ENCODE peak calls at places on chromosomes 2 and 18, in five cellular contexts. Y, J, P, O and Z are unnamed samples.

GRCh38 chr2:32900246-32901000 is 46.3 kb upstream of the LTBP1 start:
- DNase-seq in Y (no peak), J (no peak), P (no peak), O (no peak), Z (no peak)

GRCh38 chr2:131419447-131419846 is 55.5 kb upstream of the RAB6D start:
- DNase-seq in Y (no peak), J (no peak), P (no peak), O (no peak), Z (no peak)

GRCh38 chr18:80033181-80034067 is 810 bp upstream of the RBFA start:
- DNase-seq in Y (no peak), J (peak; percentile 16), P (peak; percentile 44), O (no peak), Z (peak; percentile 9)

GRCh38 chr2:109736177-109736827 is 57.8 kb upstream of the RGPD5 start:
- DNase-seq in Y (peak; percentile 62), J (peak; percentile 74), P (peak; percentile 65), O (peak; percentile 60), Z (no peak)

GRCh38 chr2:240464514-240465241 is 29.2 kb downstream of the GPC1 start:
- DNase-seq in Y (no peak), J (no peak), P (no peak), O (peak; percentile 8), Z (no peak)

GRCh38 chr2:119746836-119747235 is 12.9 kb upstream of the PTPN4 start:
- DNase-seq in Y (no peak), J (no peak), P (peak; percentile 17), O (no peak), Z (peak; percentile 44)

GRCh38 chr2:204282525-204282924 is 262.8 kb upstream of the PARD3B start:
- DNase-seq in Y (no peak), J (peak; percentile 13), P (no peak), O (no peak), Z (peak; percentile 66)

GRCh38 chr2:191018048-191018447 is 4.1 kb upstream of the STAT1 start:
- DNase-seq in Y (no peak), J (no peak), P (peak; percentile 35), O (no peak), Z (no peak)

GRCh38 chr2:191638079-191638801 is 39.7 kb upstream of the NABP1 start:
- DNase-seq in Y (no peak), J (no peak), P (no peak), O (no peak), Z (no peak)

GRCh38 chr18:56189615-56190014 is 448.8 kb downstream of the TXNL1 start:
- DNase-seq in Y (no peak), J (no peak), P (no peak), O (no peak), Z (no peak)

GRCh38 chr2:145654746-145655145 is 1134.8 kb upstream of the ZEB2 start:
- DNase-seq in Y (no peak), J (no peak), P (no peak), O (no peak), Z (no peak)

GRCh38 chr2:44170337-44170736 is 1.7 kb downstream of the PPM1B start:
- DNase-seq in Y (no peak), J (no peak), P (peak; percentile 26), O (no peak), Z (no peak)

GRCh38 chr2:191565647-191566198 is 112.2 kb upstream of the NABP1 start:
- DNase-seq in Y (no peak), J (no peak), P (no peak), O (no peak), Z (no peak)

GRCh38 chr2:180722551-180723239 is 257.7 kb upstream of the UBE2E3 start:
- DNase-seq in Y (no peak), J (no peak), P (peak; percentile 82), O (no peak), Z (no peak)

GRCh38 chr2:231323316-231323715 is 72.2 kb upstream of the B3GNT7 start:
- DNase-seq in Y (no peak), J (no peak), P (no peak), O (no peak), Z (no peak)

GRCh38 chr2:128403814-128404708 is 85.4 kb upstream of the HS6ST1 start:
- DNase-seq in Y (no peak), J (no peak), P (no peak), O (no peak), Z (no peak)

GRCh38 chr2:6027066-6027465 is 334.9 kb downstream of the SOX11 start:
- DNase-seq in Y (no peak), J (no peak), P (no peak), O (no peak), Z (no peak)

GRCh38 chr18:8982416-8983183 is 119.9 kb upstream of the NDUFV2 start:
- DNase-seq in Y (peak; percentile 63), J (peak; percentile 83), P (peak; percentile 74), O (peak; percentile 61), Z (no peak)

GRCh38 chr18:32095156-32095555 is 3.5 kb downstream of the RNF138 start:
- DNase-seq in Y (no peak), J (no peak), P (no peak), O (no peak), Z (no peak)

GRCh38 chr2:40957508-40957907 is 505.6 kb upstream of the SLC8A1 start:
- DNase-seq in Y (no peak), J (no peak), P (peak; percentile 6), O (no peak), Z (no peak)

GRCh38 chr2:190903693-190904450 is 23.3 kb downstream of the GLS start:
- DNase-seq in Y (no peak), J (no peak), P (peak; percentile 54), O (no peak), Z (no peak)

GRCh38 chr2:21333694-21334093 is 209.9 kb downstream of the TDRD15 start:
- DNase-seq in Y (no peak), J (no peak), P (no peak), O (no peak), Z (no peak)

DNA sequence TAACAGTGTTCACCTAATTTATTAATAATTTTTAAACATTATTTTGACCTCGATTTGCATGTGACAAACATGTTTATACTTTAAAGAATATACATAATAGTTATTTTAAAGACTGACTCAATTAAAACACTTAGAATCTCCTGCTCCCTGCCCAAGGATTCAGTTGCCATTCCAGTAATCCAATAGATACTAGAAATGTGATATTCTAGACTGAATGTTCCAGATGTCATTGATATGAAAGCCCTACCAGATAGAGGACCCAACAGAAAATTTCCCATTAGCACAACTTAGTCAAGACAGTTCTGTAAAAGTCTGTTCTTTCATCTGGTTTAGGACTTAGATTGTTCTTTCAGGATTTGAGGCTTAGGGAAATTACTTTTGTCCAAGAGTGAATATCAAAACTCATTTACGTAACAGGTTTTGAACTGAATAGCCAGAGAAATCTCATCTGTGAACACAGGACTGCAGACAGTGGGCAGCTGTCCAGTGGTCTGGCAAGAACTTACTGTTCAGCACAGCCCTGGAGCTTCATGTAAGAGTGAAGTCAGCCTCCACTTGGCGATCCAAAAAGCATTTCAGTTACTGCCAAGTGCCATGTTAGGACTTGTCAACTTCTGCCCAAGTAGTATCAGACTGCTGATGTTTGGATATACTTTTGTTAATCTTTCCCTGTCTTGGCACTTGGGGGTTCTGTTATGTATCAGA is 77.5 kb downstream of the OSBPL6 start:
- DNase-seq in Y (no peak), J (no peak), P (peak; percentile 70), O (no peak), Z (no peak)
- TF ChIP-seq RAD21 in Y (no peak), J (no peak), P (no peak), O (no peak), Z (no peak)

GRCh38 chr2:15939556-15939853 is 845 bp upstream of the MYCN start:
- DNase-seq in Y (peak; percentile 40), J (no peak), P (no peak), O (peak; percentile 88), Z (no peak)

GRCh38 chr2:15941483-15941853 is 1.1 kb downstream of the MYCN start:
- DNase-seq in Y (no peak), J (no peak), P (no peak), O (peak; percentile 82), Z (peak; percentile 74)

GRCh38 chr2:15940661-15941482 is 522 bp downstream of the MYCN start:
- DNase-seq in Y (no peak), J (peak; percentile 25), P (no peak), O (peak; percentile 84), Z (peak; percentile 68)

GRCh38 chr2:15938803-15939555 is 1.4 kb upstream of the MYCN start:
- DNase-seq in Y (no peak), J (no peak), P (no peak), O (no peak), Z (peak; percentile 68)

DNA sequence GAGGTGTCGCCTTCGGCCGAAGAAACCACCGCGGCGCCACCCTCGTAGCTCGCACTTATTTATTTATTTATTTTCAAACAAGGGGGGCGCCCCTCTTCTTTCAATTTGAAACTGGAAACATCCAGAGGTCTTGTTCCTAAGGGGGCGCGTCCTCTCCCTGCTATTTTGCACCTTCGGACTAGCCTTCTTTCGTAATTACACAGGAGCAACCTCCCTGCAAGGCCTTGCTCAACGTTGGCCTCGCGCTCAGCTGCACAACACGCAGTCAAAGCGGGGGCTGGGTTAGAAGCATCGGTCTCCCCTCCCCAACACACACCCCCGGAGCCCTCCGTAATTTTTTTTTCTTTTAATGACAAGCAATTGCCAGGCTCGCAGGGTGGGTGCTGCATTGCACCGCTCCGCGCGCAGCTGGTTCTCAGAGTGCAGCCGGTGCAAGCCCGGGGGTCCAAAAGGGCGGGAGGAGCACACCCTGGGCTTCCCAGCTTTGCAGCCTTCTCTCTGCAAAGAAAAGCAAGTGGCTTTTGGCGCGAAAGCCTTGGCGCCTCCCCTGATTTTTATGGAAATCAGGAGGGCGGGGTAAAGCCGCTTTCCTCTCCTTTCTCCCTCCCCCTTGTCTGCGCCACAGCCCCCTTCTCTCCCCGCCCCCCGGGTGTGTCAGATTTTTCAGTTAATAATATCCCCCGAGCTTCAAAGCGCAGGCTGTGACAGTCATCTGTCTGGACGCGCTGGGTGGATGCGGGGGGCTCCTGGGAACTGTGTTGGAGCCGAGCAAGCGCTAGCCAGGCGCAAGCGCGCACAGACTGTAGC is at the start of gene MYCN:
- DNase-seq in Y (no peak), J (peak; percentile 72), P (no peak), O (peak; percentile 89), Z (peak; percentile 74)
- TF ChIP-seq RAD21 in Y (peak; percentile 89), J (peak; percentile 95), P (peak; percentile 37), O (peak; percentile 90), Z (peak; percentile 90)

DNA sequence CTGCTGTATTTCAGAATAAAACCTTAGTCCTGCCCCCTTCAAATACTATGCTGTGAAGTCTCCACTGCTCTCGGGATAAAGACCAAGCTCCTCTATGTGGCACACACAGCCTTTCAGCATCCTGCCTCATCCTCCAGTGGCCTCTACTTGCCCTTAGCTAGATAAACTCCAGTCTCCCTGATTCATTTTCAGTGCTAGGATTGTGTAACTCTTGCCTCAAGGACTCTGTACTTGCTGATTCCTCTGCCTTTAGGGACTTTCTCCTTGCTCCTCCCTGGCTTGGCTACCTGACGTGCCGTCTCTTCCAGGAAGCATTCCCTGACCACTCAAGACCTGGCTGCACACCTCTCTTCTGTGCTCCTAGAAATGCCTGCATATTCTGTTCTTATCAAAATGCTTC is 416.7 kb downstream of the MTX2 start:
- DNase-seq in Y (no peak), J (no peak), P (no peak), O (no peak), Z (no peak)
- TF ChIP-seq RAD21 in Y (no peak), J (no peak), P (no peak), O (no peak), Z (no peak)

DNA sequence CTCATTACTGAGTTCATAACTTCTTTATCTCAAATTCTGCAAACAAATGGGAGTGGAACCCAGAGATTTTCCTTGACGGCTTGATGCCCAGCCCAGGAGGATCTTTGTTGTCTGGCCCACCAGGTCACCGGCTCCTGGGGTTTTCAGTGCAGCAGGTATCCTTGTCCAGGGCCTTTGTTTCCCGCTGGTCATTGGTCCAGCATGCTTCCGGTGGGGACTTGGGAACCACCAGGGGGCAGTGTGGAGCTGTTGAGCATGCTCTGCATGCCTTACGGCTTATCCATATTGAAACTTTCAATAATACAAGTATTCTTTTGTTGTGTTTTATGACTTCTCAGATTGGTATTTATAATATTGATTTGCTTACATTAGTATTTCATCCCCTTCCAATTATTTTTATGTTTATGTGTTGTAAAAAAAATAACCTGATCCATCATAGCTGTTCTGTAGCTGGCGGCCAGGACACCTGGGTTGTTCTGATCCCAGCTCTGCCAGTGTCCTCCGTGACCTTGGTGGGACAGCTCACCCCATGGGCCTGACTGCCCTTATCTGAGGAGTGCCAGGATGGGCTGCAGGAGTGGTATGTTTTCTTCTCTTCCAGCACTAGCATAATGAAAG is 61.3 kb downstream of the TGOLN2 start:
- DNase-seq in Y (peak; percentile 42), J (peak; percentile 74), P (peak; percentile 56), O (peak; percentile 72), Z (no peak)
- TF ChIP-seq RAD21 in Y (peak; percentile 48), J (peak; percentile 55), P (peak; percentile 44), O (peak; percentile 70), Z (peak; percentile 76)